ENCODE peak calls at places on chromosomes 6 and 20, in eight cellular contexts. A, K, T, Z, Y, R, L and U are unnamed samples.
A peak's percentile ranks its signal among the peaks of the same experiment; 100 is the strongest.

GRCh38 chr6:154298297-154298696 is 58.3 kb downstream of the IPCEF1 start:
- DNase-seq in A (no peak), K (no peak), T (no peak), Z (no peak), Y (no peak), R (peak; percentile 41), L (no peak), U (peak; percentile 7)

GRCh38 chr6:157230971-157231370 is 92.3 kb downstream of the TMEM242 start:
- DNase-seq in A (no peak), K (no peak), T (no peak), Z (no peak), Y (no peak), R (no peak), L (no peak), U (no peak)

GRCh38 chr6:168247456-168248147 is 72.0 kb downstream of the DACT2 start:
- DNase-seq in A (no peak), K (peak; percentile 68), T (no peak), Z (no peak), Y (no peak), R (peak; percentile 53), L (peak; percentile 88), U (peak; percentile 11)

GRCh38 chr20:45890077-45890996 is 671 bp downstream of the NEURL2 start:
- DNase-seq in A (peak; percentile 21), K (peak; percentile 92), T (peak; percentile 92), Z (peak; percentile 92), Y (no peak), R (peak; percentile 83), L (peak; percentile 91), U (no peak)

GRCh38 chr20:35541118-35541782 is 628 bp upstream of the ERGIC3 start:
- DNase-seq in A (no peak), K (no peak), T (peak; percentile 50), Z (peak; percentile 68), Y (no peak), R (no peak), L (no peak), U (no peak)

GRCh38 chr6:134240664-134241431 is 77.1 kb downstream of the SGK1 start:
- DNase-seq in A (peak; percentile 34), K (no peak), T (no peak), Z (no peak), Y (no peak), R (no peak), L (no peak), U (no peak)

GRCh38 chr20:37989601-37990001 is 43.7 kb downstream of the TTI1 start:
- DNase-seq in A (no peak), K (peak; percentile 54), T (no peak), Z (no peak), Y (no peak), R (no peak), L (no peak), U (no peak)

GRCh38 chr6:42989923-42990322 is 5.6 kb downstream of the PPP2R5D start:
- DNase-seq in A (no peak), K (peak; percentile 63), T (no peak), Z (no peak), Y (no peak), R (no peak), L (no peak), U (no peak)

GRCh38 chr6:122610690-122611455 is 668 bp downstream of the PKIB start:
- DNase-seq in A (no peak), K (peak; percentile 53), T (peak; percentile 26), Z (peak; percentile 81), Y (peak; percentile 66), R (peak; percentile 29), L (peak; percentile 46), U (peak; percentile 53)

GRCh38 chr20:9928281-9928737 is 89.4 kb upstream of the PAK5 start:
- DNase-seq in A (no peak), K (no peak), T (no peak), Z (no peak), Y (no peak), R (no peak), L (no peak), U (no peak)

GRCh38 chr6:37502703-37503485 is 3.2 kb upstream of the CCDC167 start:
- DNase-seq in A (peak; percentile 33), K (no peak), T (no peak), Z (no peak), Y (no peak), R (no peak), L (no peak), U (no peak)

DNA sequence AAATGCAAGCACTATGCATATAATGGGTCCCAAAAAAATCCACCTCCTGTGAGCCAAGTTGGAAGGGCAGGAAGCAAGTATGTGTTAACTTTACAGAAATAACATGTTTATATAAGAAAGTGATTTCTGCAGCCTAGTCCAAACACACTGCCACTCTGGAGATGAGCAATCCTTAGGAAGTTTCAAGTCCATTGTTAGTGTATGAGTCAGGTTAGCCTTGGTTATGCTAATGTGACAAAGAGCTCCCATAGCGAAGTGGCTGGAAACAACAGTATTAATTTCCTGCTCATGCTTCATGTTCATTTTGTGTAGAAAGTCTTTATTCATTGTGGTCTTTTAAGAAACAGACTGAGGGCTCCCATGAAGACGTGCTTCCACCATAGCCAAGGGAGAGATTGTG is 121.4 kb downstream of the TBXT start:
- DNase-seq in A (no peak), K (no peak), T (no peak), Z (no peak), Y (no peak), R (peak; percentile 94), L (no peak), U (no peak)
- TF ChIP-seq EZH2phosphoT487 in A (no peak), K (no peak), T (no peak), Z (no peak), Y (no peak), R (no peak), L (no peak), U (no peak)

GRCh38 chr6:72521684-72522083 is 100.2 kb upstream of the KCNQ5 start:
- DNase-seq in A (no peak), K (no peak), T (no peak), Z (no peak), Y (no peak), R (no peak), L (no peak), U (no peak)
- H3K4me2 ChIP-seq in A (no peak overlapping the region), K (no peak overlapping the region), T (no peak overlapping the region), Z (no peak overlapping the region), Y (no peak overlapping the region), R (no peak overlapping the region), L (no peak overlapping the region), U (no peak overlapping the region)

GRCh38 chr20:40797425-40797824 is 108.4 kb upstream of the MAFB start:
- DNase-seq in A (peak; percentile 61), K (peak; percentile 44), T (peak; percentile 38), Z (peak; percentile 76), Y (peak; percentile 23), R (peak; percentile 36), L (no peak), U (peak; percentile 27)
- TF ChIP-seq EZH2phosphoT487 in A (no peak), K (no peak), T (no peak), Z (no peak), Y (no peak), R (no peak), L (no peak), U (no peak)

GRCh38 chr20:57281900-57282299 is 15.5 kb upstream of the BMP7 start:
- DNase-seq in A (no peak), K (no peak), T (no peak), Z (no peak), Y (no peak), R (no peak), L (no peak), U (peak; percentile 20)
- H3K4me2 ChIP-seq in A (peak overlapping the region; percentile 64), K (peak overlapping the region; percentile 51), T (no peak overlapping the region), Z (no peak overlapping the region), Y (no peak overlapping the region), R (no peak overlapping the region), L (no peak overlapping the region), U (peak overlapping the region; percentile 4)

GRCh38 chr6:7390218-7390878 is 740 bp downstream of the RIOK1 start:
- DNase-seq in A (peak; percentile 48), K (no peak), T (no peak), Z (no peak), Y (no peak), R (no peak), L (no peak), U (no peak)
- TF ChIP-seq EZH2phosphoT487 in A (no peak), K (no peak), T (no peak), Z (no peak), Y (no peak), R (no peak), L (no peak), U (no peak)

GRCh38 chr6:158408013-158408412 is 95.7 kb downstream of the TULP4 start:
- DNase-seq in A (no peak), K (no peak), T (no peak), Z (no peak), Y (no peak), R (no peak), L (no peak), U (no peak)

GRCh38 chr6:158406736-158407135 is 94.5 kb downstream of the TULP4 start:
- DNase-seq in A (no peak), K (no peak), T (no peak), Z (no peak), Y (no peak), R (no peak), L (no peak), U (no peak)

GRCh38 chr6:158409451-158409850 is 97.2 kb downstream of the TULP4 start:
- DNase-seq in A (peak; percentile 9), K (no peak), T (no peak), Z (no peak), Y (no peak), R (peak; percentile 48), L (peak; percentile 52), U (no peak)

GRCh38 chr6:158408552-158409130 is 96.4 kb downstream of the TULP4 start:
- DNase-seq in A (no peak), K (no peak), T (peak; percentile 42), Z (no peak), Y (no peak), R (peak; percentile 77), L (peak; percentile 61), U (no peak)

GRCh38 chr6:158405933-158406332 is 93.7 kb downstream of the TULP4 start:
- DNase-seq in A (peak; percentile 8), K (no peak), T (no peak), Z (no peak), Y (no peak), R (no peak), L (no peak), U (no peak)
- H3K4me2 ChIP-seq in A (no peak overlapping the region), K (peak overlapping the region; percentile 10), T (no peak overlapping the region), Z (no peak overlapping the region), Y (no peak overlapping the region), R (no peak overlapping the region), L (no peak overlapping the region), U (no peak overlapping the region)